ENCODE peak calls at places on chromosomes 16 and 17, in five cellular contexts. K, D, L, G and J are unnamed samples.

GRCh38 chr17:46003907-46004748 is 5.1 kb downstream of the STH start:
- DNase-seq in L (no peak), G (no peak), K (no peak), D (no peak), J (no peak)

GRCh38 chr17:82152556-82153294 is 54.7 kb upstream of the FASN start:
- DNase-seq in K (no peak), L (no peak), G (no peak), D (no peak), J (peak; percentile 94)

GRCh38 chr16:60681014-60681413 is 1355.2 kb downstream of the CDH8 start:
- DNase-seq in D (no peak), L (no peak), G (no peak), K (peak; percentile 1), J (no peak)

GRCh38 chr16:17273142-17273561 is 197.6 kb downstream of the XYLT1 start:
- DNase-seq in D (no peak), L (no peak), K (no peak), G (no peak), J (peak; percentile 32)

GRCh38 chr17:19766421-19767270 is 18.5 kb upstream of the ALDH3A1 start:
- DNase-seq in D (peak; percentile 92), G (peak; percentile 49), L (peak; percentile 60), K (peak; percentile 72), J (peak; percentile 84)

GRCh38 chr17:6786618-6787017 is 10.6 kb downstream of the FBXO39 start:
- DNase-seq in G (no peak), K (no peak), D (no peak), L (no peak), J (no peak)

GRCh38 chr16:72437891-72438290 is 265.9 kb upstream of the PMFBP1 start:
- DNase-seq in K (no peak), L (no peak), G (no peak), D (no peak), J (no peak)

GRCh38 chr16:24626251-24626650 is 86.9 kb downstream of the RBBP6 start:
- DNase-seq in D (no peak), G (no peak), K (no peak), L (peak; percentile 40), J (no peak)

GRCh38 chr16:27246439-27246838 is 22.1 kb downstream of the NSMCE1 start:
- DNase-seq in D (peak; percentile 8), L (no peak), K (no peak), G (no peak), J (no peak)

GRCh38 chr16:27355610-27356009 is 41.8 kb downstream of the IL4R start:
- DNase-seq in G (peak; percentile 41), L (peak; percentile 36), K (no peak), D (peak; percentile 84), J (peak; percentile 33)

GRCh38 chr17:75778861-75779249 is 5.8 kb upstream of the UNK start:
- DNase-seq in G (no peak), L (no peak), K (no peak), D (peak; percentile 75), J (no peak)

GRCh38 chr17:45791935-45792334 is 7.8 kb downstream of the CRHR1 start:
- DNase-seq in K (no peak), L (no peak), G (no peak), D (no peak), J (no peak)

GRCh38 chr16:78869492-78869891 is 731.0 kb downstream of the MAF start:
- DNase-seq in D (no peak), G (no peak), K (no peak), L (no peak), J (no peak)
- H3K9ac ChIP-seq in D (no peak overlapping the region), G (no peak overlapping the region), K (no peak overlapping the region), L (no peak overlapping the region), J (no peak overlapping the region)

GRCh38 chr16:2898831-2899563 is 12.7 kb upstream of the FLYWCH1 start:
- DNase-seq in D (no peak), G (no peak), L (no peak), K (no peak), J (no peak)
- H2BK12ac ChIP-seq in D (no peak overlapping the region), G (no peak overlapping the region), L (no peak overlapping the region), K (peak overlapping the region; percentile 43), J (no peak overlapping the region)

GRCh38 chr16:85688586-85689284 is at the start of gene GINS2:
- DNase-seq in K (peak; percentile 83), G (peak; percentile 60), L (peak; percentile 90), D (peak; percentile 97), J (peak; percentile 91)

GRCh38 chr16:85687651-85688471 is 893 bp downstream of the GINS2 start:
- DNase-seq in L (no peak), K (no peak), D (no peak), G (no peak), J (no peak)

GRCh38 chr16:85689285-85689949 is 663 bp upstream of the GINS2 start:
- DNase-seq in G (no peak), K (no peak), L (no peak), D (no peak), J (no peak)

GRCh38 chr16:85685251-85685650 is 3.5 kb downstream of the GINS2 start:
- DNase-seq in D (no peak), L (no peak), K (no peak), G (no peak), J (no peak)

DNA sequence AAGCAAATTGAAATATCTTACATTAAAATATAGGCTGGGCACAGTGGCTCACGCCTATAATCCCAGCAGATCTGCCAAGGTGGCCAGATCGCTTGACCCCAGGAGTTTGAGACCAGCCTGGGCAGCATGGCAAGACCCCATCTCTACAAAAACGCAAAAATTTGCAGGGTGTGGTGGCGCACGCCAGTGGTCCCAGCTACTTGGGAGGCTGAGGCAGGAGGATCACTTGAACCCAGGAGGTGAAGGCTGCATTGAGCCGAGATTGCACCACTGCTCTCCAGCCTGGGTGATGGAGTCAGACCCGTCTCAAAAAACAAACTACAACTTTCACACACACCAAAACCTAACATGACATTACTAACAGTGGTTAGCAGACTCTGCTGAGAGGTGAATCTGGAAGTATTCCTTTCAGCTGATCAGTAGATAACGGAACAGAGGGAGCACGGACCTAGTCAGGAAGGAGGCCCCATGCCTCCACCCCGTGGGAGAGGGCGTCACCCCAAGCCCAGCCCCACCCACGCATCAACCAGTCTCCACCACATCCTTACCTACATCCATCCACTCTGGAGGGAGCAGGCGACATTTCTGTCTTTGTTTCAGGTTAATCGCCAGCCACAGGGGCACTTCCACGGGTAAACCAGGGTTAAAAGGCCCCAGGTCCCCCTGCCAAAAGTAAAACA is 1.7 kb downstream of the GINS2 start:
- DNase-seq in D (no peak), L (no peak), G (no peak), K (no peak), J (no peak)
- H3K9ac ChIP-seq in D (no peak overlapping the region), L (no peak overlapping the region), G (no peak overlapping the region), K (no peak overlapping the region), J (no peak overlapping the region)

GRCh38 chr16:85067431-85067830 is 39.8 kb downstream of the KIAA0513 start:
- DNase-seq in G (no peak), L (no peak), K (no peak), D (no peak), J (peak; percentile 63)
- H2BK12ac ChIP-seq in G (no peak overlapping the region), L (no peak overlapping the region), K (no peak overlapping the region), D (no peak overlapping the region), J (no peak overlapping the region)